ENCODE peak calls at places on chromosomes 2 and 18, in six cellular contexts. H is AG04450, M is MM.1S, N is brain microvascular endothelial cell, L is psoas muscle, R is kidney. P is an unnamed sample.

GRCh38 chr2:25740810-25741381 is 67.5 kb upstream of the DTNB start:
- DNase-seq in H (no peak), M (no peak), N (peak; percentile 20), L (no peak), R (no peak), P (peak; percentile 92)

GRCh38 chr2:41870948-41871522 is 176.8 kb upstream of the PKDCC start:
- DNase-seq in H (no peak), M (no peak), N (peak; percentile 25), L (no peak), R (no peak), P (no peak)

GRCh38 chr2:120343433-120344105 is 2.4 kb upstream of the INHBB start:
- DNase-seq in H (peak; percentile 26), M (peak; percentile 71), N (peak; percentile 53), L (peak; percentile 95), R (peak; percentile 93), P (peak; percentile 88)

GRCh38 chr2:200279857-200280256 is 26.6 kb upstream of the SPATS2L start:
- DNase-seq in H (no peak), M (no peak), N (no peak), L (no peak), R (no peak), P (no peak)

GRCh38 chr18:75172299-75173124 is 36.4 kb downstream of the PTGR3 start:
- DNase-seq in H (no peak), M (no peak), N (no peak), L (no peak), R (no peak), P (no peak)

GRCh38 chr2:202221873-202222272 is 16.5 kb downstream of the SUMO1 start:
- DNase-seq in H (no peak), M (no peak), N (peak; percentile 45), L (no peak), R (no peak), P (no peak)

GRCh38 chr2:55992465-55992864 is 68.9 kb upstream of the EFEMP1 start:
- DNase-seq in H (peak; percentile 95), M (no peak), N (peak; percentile 99), L (no peak), R (no peak), P (no peak)

GRCh38 chr2:112839407-112840067 is 3.0 kb upstream of the IL1B start:
- DNase-seq in H (no peak), M (no peak), N (peak; percentile 65), L (no peak), R (no peak), P (peak; percentile 82)

GRCh38 chr2:219286436-219287115 is 7.4 kb downstream of the DNAJB2 start:
- DNase-seq in H (no peak), M (no peak), N (no peak), L (no peak), R (no peak), P (no peak)

GRCh38 chr18:79069792-79070151 is 578 bp downstream of the ATP9B start:
- DNase-seq in H (no peak), M (peak; percentile 44), N (no peak), L (no peak), R (no peak), P (no peak)

GRCh38 chr2:208254118-208254870 is 577 bp downstream of the IDH1 start:
- DNase-seq in H (no peak), M (peak; percentile 85), N (peak; percentile 64), L (peak; percentile 89), R (peak; percentile 94), P (peak; percentile 95)

GRCh38 chr2:128378231-128379020 is 59.8 kb upstream of the HS6ST1 start:
- DNase-seq in H (no peak), M (no peak), N (no peak), L (peak; percentile 38), R (peak; percentile 68), P (no peak)

GRCh38 chr18:60549338-60549960 is 176.9 kb upstream of the MC4R start:
- DNase-seq in H (peak; percentile 51), M (peak; percentile 81), N (peak; percentile 64), L (no peak), R (no peak), P (peak; percentile 69)
- H3K4me3 ChIP-seq in H (no peak overlapping the region), M (no peak overlapping the region), N (no peak overlapping the region), L (no peak overlapping the region), R (no peak overlapping the region), P (no peak overlapping the region)

DNA sequence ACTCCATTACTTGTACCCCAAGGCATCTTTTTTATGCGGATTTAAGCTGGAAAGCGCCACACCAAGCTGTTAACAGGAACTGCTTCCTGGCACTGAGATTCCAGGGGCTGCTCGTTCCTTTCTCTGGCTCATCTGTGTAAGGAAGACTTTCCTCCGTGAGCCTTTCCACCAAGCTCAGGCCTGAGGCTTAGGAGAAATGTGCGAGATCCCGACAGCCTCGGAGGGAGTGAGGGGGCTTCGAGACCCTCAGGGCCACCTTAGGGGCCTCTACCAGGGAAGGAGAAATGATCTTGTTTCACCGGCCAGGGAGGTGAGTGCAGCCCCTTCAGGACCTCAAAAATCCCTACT is 17.1 kb downstream of the B3GNT7 start:
- DNase-seq in H (no peak), M (no peak), N (no peak), L (no peak), R (no peak), P (no peak)
- H3K4me3 ChIP-seq in H (peak overlapping the region; percentile 73), M (peak overlapping the region; percentile 52), N (peak overlapping the region; percentile 61), L (peak overlapping the region; percentile 66), R (peak overlapping the region; percentile 61), P (no peak overlapping the region)

GRCh38 chr2:83827618-83828017 is 631.5 kb downstream of the SUCLG1 start:
- DNase-seq in H (no peak), M (no peak), N (no peak), L (no peak), R (no peak), P (peak; percentile 6)

GRCh38 chr2:83823238-83823637 is 635.8 kb downstream of the SUCLG1 start:
- DNase-seq in H (no peak), M (no peak), N (no peak), L (no peak), R (no peak), P (no peak)

DNA sequence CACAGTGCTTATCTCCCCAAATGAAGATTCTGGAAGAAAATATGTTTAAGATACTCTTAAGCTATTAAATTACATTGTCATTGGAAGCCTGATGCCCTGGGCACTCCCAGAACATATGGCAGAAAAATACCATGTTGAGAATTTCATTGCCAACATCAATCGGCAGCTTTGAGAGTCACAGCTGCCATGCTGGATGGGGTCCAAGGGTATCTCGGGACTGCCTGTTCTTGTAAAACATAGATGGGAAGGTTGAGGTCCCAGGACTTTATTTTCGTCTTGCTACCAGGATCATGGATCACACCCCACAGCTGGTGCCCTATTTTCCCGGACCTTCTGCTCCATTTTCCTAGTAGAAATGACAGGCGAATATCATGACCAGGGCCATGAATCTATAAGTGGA is 632.5 kb downstream of the SUCLG1 start:
- DNase-seq in H (no peak), M (no peak), N (no peak), L (no peak), R (no peak), P (no peak)
- H3K4me3 ChIP-seq in H (no peak overlapping the region), M (no peak overlapping the region), N (no peak overlapping the region), L (no peak overlapping the region), R (no peak overlapping the region), P (no peak overlapping the region)

GRCh38 chr2:71417300-71418202 is 35.8 kb upstream of the DYSF start:
- DNase-seq in H (no peak), M (peak; percentile 10), N (no peak), L (no peak), R (no peak), P (no peak)
- H3K4me3 ChIP-seq in H (no peak overlapping the region), M (peak overlapping the region; percentile 77), N (peak overlapping the region; percentile 42), L (no peak overlapping the region), R (peak overlapping the region; percentile 9), P (no peak overlapping the region)

DNA sequence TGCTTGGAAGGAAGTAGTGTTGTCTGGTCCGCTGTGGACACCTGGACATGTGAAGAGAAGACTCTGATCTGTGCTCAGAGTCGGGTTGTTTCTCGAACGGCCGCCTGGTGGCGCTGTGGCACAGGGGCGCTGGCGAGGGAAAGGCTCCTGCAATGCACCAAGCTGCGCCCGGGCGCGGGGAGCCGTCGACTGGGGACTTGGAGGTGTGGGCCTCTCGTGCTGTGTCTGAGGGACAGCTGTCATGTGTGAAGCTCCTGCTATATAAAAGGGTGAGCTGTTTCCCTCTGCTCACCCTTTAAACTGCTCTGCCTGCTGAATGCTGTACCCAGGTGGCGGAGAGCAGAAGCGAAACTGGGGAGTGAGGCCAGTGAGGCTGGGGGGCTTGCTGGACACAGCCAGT is 44.0 kb downstream of the GNAL start:
- DNase-seq in H (peak; percentile 15), M (peak; percentile 72), N (peak; percentile 60), L (peak; percentile 90), R (peak; percentile 88), P (peak; percentile 78)
- H3K4me3 ChIP-seq in H (peak overlapping the region; percentile 43), M (peak overlapping the region; percentile 58), N (no peak overlapping the region), L (peak overlapping the region; percentile 55), R (peak overlapping the region; percentile 31), P (no peak overlapping the region)

DNA sequence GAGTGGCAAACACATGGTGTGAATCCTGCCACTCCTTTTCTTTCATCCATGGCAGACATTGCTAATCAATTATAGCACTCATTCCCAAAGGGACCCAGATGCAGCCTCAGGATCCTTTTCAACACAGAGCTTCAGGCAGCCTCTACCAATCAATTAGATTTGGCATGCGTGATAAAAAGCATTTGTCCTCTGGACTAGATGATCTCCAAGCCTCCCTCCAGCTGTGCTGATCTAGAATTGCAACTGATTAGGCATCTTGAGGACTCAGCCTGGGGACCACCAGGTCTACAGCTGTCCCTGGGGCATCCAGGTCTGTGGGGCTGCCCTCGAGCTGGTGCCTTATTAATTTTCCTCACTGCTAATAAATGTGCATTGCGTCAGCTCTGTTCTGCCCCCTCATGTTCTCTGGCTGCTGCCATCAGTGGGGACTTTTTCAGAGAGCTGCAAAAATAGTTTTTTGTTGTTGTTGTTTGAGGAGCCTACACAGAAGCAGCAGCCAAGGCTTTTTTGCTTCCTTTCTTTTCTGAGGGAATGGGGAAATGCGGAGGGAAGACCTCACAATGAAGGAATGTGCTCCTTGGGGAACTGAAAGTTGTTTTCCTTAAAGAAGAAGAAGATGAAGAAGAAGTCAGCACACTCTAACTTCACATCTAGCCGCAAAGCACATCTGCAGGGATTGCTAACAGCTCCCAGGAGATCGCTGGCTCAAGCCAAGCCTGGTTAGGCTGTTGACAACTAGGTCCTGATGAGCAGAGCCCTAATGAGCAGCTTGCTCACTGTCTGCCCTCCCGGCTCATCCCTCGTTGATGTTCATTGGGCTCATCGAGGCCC is 8.8 kb upstream of the ATOH8 start:
- DNase-seq in H (no peak), M (no peak), N (peak; percentile 64), L (peak; percentile 87), R (peak; percentile 85), P (peak; percentile 80)
- H3K4me3 ChIP-seq in H (no peak overlapping the region), M (no peak overlapping the region), N (peak overlapping the region; percentile 1), L (no peak overlapping the region), R (no peak overlapping the region), P (no peak overlapping the region)